ENCODE peak calls at places on chromosomes 13 and 19, in five cellular contexts. B is psoas muscle, C is A673, T is IMR-90, Y is H9. V is an unnamed sample. For H3K4me1, the result is how much of the 10 kb centered on the place peaks cover.

GRCh38 chr13:63041640-63042414 is 1626.2 kb upstream of the PCDH20 start:
- DNase-seq in Y (no peak), B (no peak), T (peak), C (no peak), V (no peak)

GRCh38 chr19:7870571-7871279 is 3.5 kb downstream of the PRR36 start:
- DNase-seq in T (no peak), C (peak), Y (peak), B (peak), V (no peak)

GRCh38 chr19:7210359-7210758 is 83.9 kb downstream of the INSR start:
- DNase-seq in B (no peak), C (no peak), Y (no peak), T (no peak), V (no peak)

GRCh38 chr13:83183439-83184149 is 698.7 kb downstream of the SLITRK1 start:
- DNase-seq in T (no peak), Y (peak), C (no peak), B (peak), V (peak)

GRCh38 chr19:51407631-51408131 is 9.8 kb downstream of the SIGLEC10 start:
- DNase-seq in Y (peak), T (peak), B (no peak), C (no peak), V (no peak)

GRCh38 chr13:26295812-26296211 is 41.9 kb downstream of the CDK8 start:
- DNase-seq in B (no peak), C (no peak), T (no peak), Y (no peak), V (no peak)

GRCh38 chr19:35908977-35909683 is 1.0 kb upstream of the TYROBP start:
- DNase-seq in C (no peak), Y (no peak), B (peak), T (no peak), V (peak)

GRCh38 chr13:67614577-67614976 is 384.4 kb upstream of the PCDH9 start:
- DNase-seq in Y (no peak), T (no peak), C (no peak), B (no peak), V (no peak)

GRCh38 chr13:60431108-60431700 is 34.2 kb downstream of the TDRD3 start:
- DNase-seq in Y (no peak), B (no peak), T (peak), C (peak), V (no peak)

GRCh38 chr13:63184693-63185092 is 1769.0 kb upstream of the PCDH20 start:
- DNase-seq in T (peak), C (peak), Y (peak), B (no peak), V (no peak)

GRCh38 chr19:1019980-1020867 is 699 bp downstream of the TMEM259 start:
- DNase-seq in B (peak), C (no peak), T (no peak), Y (no peak), V (peak)

GRCh38 chr13:108113407-108113806 is 101.9 kb downstream of the LIG4 start:
- DNase-seq in Y (no peak), C (no peak), B (no peak), T (no peak), V (no peak)

GRCh38 chr19:56748443-56748842 is 76.9 kb upstream of the ZNF835 start:
- DNase-seq in B (no peak), Y (no peak), C (peak), T (no peak), V (no peak)

GRCh38 chr19:14248578-14249011 is 42.6 kb upstream of the ADGRL1 start:
- DNase-seq in C (peak), T (no peak), Y (peak), B (no peak), V (no peak)

GRCh38 chr19:58170860-58171259 is 12.0 kb upstream of the ZNF274 start:
- DNase-seq in B (no peak), Y (no peak), C (no peak), T (peak), V (no peak)

GRCh38 chr19:48925240-48925843 is 8.2 kb upstream of the DHDH start:
- DNase-seq in C (no peak), Y (no peak), B (no peak), T (peak), V (no peak)

GRCh38 chr19:41844601-41845000 is at the start of gene LYPD4:
- DNase-seq in Y (peak), T (no peak), B (no peak), C (no peak), V (no peak)

GRCh38 chr13:98485561-98485960 is 91.3 kb downstream of the STK24 start:
- DNase-seq in T (no peak), B (no peak), Y (no peak), C (no peak), V (no peak)

GRCh38 chr19:50314724-50315700 is 14.2 kb downstream of the KCNC3 start:
- DNase-seq in B (peak), C (no peak), T (no peak), Y (peak), V (peak)

GRCh38 chr13:18965347-18965855 is 216.2 kb downstream of the TUBA3C start:
- DNase-seq in B (no peak), C (no peak), Y (no peak), T (no peak), V (no peak)

GRCh38 chr19:2081873-2082810 is 14.0 kb downstream of the MOB3A start:
- DNase-seq in C (no peak), B (peak), T (no peak), Y (no peak), V (peak)

GRCh38 chr19:8552810-8553209 is 24.4 kb downstream of the MYO1F start:
- DNase-seq in T (peak), B (no peak), Y (peak), C (peak), V (no peak)

DNA sequence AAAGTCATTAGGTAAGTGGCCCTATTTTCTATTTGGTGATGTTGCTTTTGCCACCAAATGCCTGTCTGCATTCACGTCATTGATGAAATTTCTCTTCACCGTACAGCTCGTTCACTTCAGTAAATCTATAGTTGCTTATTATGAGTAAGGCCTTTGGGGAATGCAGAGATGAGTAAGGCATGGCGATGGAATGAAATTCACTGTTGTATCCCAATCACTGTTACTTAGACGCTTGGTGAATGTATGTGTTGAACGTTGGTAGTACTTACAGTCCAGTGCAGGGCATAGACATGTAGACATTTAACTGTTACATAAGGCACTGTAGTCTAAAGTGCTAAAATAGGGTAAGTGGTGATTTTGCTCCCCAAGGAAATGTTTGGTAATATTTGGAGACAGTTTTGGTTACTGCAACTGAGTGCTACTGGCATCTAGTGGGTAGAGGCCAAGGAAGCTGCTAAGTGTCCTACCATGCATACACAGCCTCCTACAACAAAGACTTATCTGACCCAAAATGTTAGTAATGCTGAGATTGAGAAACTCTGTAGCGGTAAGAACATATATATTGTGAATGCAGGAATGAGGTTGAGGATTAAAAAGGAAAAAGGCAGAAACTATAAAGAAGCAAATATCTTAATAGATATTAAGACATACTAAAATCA is 5.8 kb downstream of the AKAP11 start:
- DNase-seq in T (peak), C (no peak), B (no peak), Y (no peak), V (no peak)
- TF ChIP-seq CTCF in T (no peak), C (no peak), B (no peak), Y (no peak), V (no peak)

DNA sequence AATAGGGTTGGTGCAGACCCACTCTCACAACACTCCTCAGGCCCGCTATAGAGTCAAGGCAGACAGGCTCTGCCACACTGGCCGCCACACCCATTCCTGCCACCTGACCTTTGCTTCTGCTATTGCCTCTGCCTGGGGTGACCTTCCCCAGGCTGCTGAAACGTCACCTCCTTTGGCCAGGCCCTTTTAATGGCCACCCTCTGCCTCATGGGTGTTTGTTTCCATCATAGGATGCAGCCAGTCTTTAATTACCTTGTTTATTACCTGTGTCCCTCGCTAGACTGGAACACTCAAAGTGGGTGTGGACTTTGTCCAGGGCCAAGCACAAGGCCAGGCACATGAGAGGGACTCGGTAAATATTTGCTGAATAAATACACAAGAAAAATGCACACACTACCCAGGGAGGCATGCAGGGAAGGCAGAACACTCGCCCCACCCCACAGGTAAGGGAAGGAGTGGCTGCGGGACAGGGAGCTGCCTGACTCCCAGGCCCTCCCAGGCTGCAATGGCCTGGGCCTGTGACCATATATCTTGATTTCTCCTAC is 3.2 kb downstream of the LSM4 start:
- DNase-seq in C (no peak), T (no peak), Y (no peak), B (no peak), V (no peak)
- H3K4me1 ChIP-seq in C (under half), T (under half), Y (under half), B (under half), V (half or more)

DNA sequence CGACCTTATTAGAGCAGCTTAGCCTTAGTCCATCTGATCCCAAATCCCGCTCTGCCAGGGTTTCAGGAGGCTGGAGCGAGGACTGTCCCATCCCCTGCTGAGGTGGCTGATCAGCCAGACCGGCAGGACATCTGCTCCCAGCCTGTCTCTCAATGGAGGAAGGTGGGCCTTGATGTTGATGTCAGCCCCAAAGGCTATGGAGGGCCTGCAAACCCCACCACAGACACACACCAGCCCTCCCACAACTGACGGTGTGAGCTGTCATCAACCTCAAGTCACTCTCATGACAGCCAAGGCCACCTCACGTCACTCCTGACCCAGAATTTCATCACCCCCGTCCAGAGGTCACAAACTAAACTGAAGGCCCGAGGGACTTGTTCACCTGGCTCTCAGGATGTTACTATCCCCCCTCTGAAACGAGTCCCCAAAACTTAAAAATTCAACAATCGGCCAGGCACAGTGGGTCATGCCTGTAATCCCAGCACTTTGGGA is 25.5 kb downstream of the RHPN2 start:
- DNase-seq in T (no peak), C (no peak), B (no peak), Y (no peak), V (no peak)
- H3K27ac ChIP-seq in T (no peak), C (no peak), B (no peak), Y (no peak), V (no peak)

DNA sequence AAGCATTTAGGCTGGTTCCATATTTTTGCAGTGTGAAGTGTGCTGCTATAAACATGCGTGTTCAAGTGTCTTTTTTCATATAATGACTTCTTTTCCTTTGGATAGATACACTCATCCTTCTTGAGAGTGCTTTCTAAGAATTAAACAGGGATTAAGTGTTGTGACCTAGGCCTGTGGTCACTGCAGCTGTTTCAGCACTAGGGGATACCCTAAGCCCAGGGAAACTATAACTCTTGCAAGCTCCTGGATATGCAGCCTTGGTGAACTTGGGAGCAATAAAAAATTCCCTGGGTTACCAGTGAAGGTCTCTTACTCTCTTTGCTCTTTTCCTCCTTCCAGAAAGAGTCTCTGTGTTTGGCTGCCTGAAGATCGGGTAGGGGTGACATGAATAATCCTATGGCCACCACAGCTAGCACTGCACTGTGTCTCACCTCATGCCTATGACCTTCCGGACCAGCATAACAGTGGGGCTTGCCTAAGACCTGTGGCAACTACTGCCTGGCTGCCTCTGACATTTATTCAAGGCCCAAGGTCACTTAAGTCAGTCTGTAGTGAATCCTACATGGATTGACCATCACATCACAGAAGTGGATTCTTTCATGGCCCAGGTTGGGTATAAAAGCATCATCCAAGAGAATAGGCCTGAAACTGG is 799.7 kb downstream of the DACH1 start:
- DNase-seq in C (no peak), B (no peak), T (no peak), Y (no peak), V (no peak)
- TF ChIP-seq CTCF in C (no peak), B (no peak), T (no peak), Y (peak), V (no peak)

GRCh38 chr19:3183721-3184641 is 1.7 kb upstream of the NCLN start:
- DNase-seq in T (no peak), Y (no peak), C (no peak), B (peak), V (no peak)
- H3K4me1 ChIP-seq in T (under half), Y (under half), C (under half), B (under half), V (half or more)